ENCODE peak calls at places on chromosomes 5 and 9, in seven cellular contexts. One of them, this sample, is unnamed.

GRCh38 chr5:168670881-168671575 is 91.9 kb upstream of the PANK3 start:
- DNase-seq in MM.1S: no peak
- DNase-seq in testis: no peak
- DNase-seq in coronary artery: no peak
- DNase-seq in cardiac fibroblast: no peak
- DNase-seq in A549: no peak
- DNase-seq in CD8-positive, alpha-beta T cell: no peak
- DNase-seq in this sample: no peak

GRCh38 chr9:125513634-125514413 is 193.2 kb downstream of the MAPKAP1 start:
- DNase-seq in MM.1S: peak
- DNase-seq in testis: no peak
- DNase-seq in coronary artery: no peak
- DNase-seq in cardiac fibroblast: peak
- DNase-seq in A549: peak
- DNase-seq in CD8-positive, alpha-beta T cell: no peak
- DNase-seq in this sample: peak

GRCh38 chr9:79023134-79023577 is 548.6 kb upstream of the TLE4 start:
- DNase-seq in MM.1S: no peak
- DNase-seq in testis: no peak
- DNase-seq in coronary artery: no peak
- DNase-seq in cardiac fibroblast: peak
- DNase-seq in A549: peak
- DNase-seq in CD8-positive, alpha-beta T cell: no peak
- DNase-seq in this sample: peak

GRCh38 chr9:71191708-71192107 is 70.3 kb upstream of the TRPM3 start:
- DNase-seq in MM.1S: no peak
- DNase-seq in testis: no peak
- DNase-seq in coronary artery: no peak
- DNase-seq in cardiac fibroblast: no peak
- DNase-seq in A549: no peak
- DNase-seq in CD8-positive, alpha-beta T cell: no peak
- DNase-seq in this sample: no peak

GRCh38 chr5:150053231-150053626 is 33.1 kb downstream of the CSF1R start:
- DNase-seq in MM.1S: no peak
- DNase-seq in testis: no peak
- DNase-seq in coronary artery: peak
- DNase-seq in cardiac fibroblast: peak
- DNase-seq in A549: no peak
- DNase-seq in CD8-positive, alpha-beta T cell: no peak
- DNase-seq in this sample: peak

GRCh38 chr9:130692365-130692764 is 1.2 kb upstream of the EXOSC2 start:
- DNase-seq in MM.1S: no peak
- DNase-seq in testis: peak
- DNase-seq in coronary artery: no peak
- DNase-seq in cardiac fibroblast: no peak
- DNase-seq in A549: no peak
- DNase-seq in CD8-positive, alpha-beta T cell: no peak
- DNase-seq in this sample: peak

GRCh38 chr5:150999704-151000452 is 20.5 kb upstream of the GPX3 start:
- DNase-seq in MM.1S: no peak
- DNase-seq in testis: peak
- DNase-seq in coronary artery: peak
- DNase-seq in cardiac fibroblast: peak
- DNase-seq in A549: no peak
- DNase-seq in CD8-positive, alpha-beta T cell: no peak
- DNase-seq in this sample: peak

GRCh38 chr9:99105152-99106043 is 485 bp downstream of the TGFBR1 start:
- DNase-seq in MM.1S: peak
- DNase-seq in testis: peak
- DNase-seq in coronary artery: peak
- DNase-seq in cardiac fibroblast: peak
- DNase-seq in A549: peak
- DNase-seq in CD8-positive, alpha-beta T cell: peak
- DNase-seq in this sample: peak

GRCh38 chr9:76634356-76635054 is 129.7 kb upstream of the PCA3 start:
- DNase-seq in MM.1S: peak
- DNase-seq in testis: no peak
- DNase-seq in coronary artery: no peak
- DNase-seq in cardiac fibroblast: peak
- DNase-seq in A549: no peak
- DNase-seq in CD8-positive, alpha-beta T cell: no peak
- DNase-seq in this sample: peak

GRCh38 chr5:141084487-141084989 is 9.9 kb upstream of the PCDHB2 start:
- DNase-seq in MM.1S: peak
- DNase-seq in testis: peak
- DNase-seq in coronary artery: no peak
- DNase-seq in cardiac fibroblast: peak
- DNase-seq in A549: peak
- DNase-seq in CD8-positive, alpha-beta T cell: no peak
- DNase-seq in this sample: peak

GRCh38 chr5:27015758-27016157 is 22.6 kb downstream of the CDH9 start:
- DNase-seq in MM.1S: no peak
- DNase-seq in testis: no peak
- DNase-seq in coronary artery: no peak
- DNase-seq in cardiac fibroblast: no peak
- DNase-seq in A549: no peak
- DNase-seq in CD8-positive, alpha-beta T cell: no peak
- DNase-seq in this sample: no peak

GRCh38 chr5:14932902-14933475 is 61.4 kb upstream of the ANKH start:
- DNase-seq in MM.1S: no peak
- DNase-seq in testis: no peak
- DNase-seq in coronary artery: no peak
- DNase-seq in cardiac fibroblast: no peak
- DNase-seq in A549: no peak
- DNase-seq in CD8-positive, alpha-beta T cell: no peak
- DNase-seq in this sample: no peak

GRCh38 chr5:57102905-57103255 is 71.0 kb upstream of the GPBP1 start:
- DNase-seq in MM.1S: no peak
- DNase-seq in testis: no peak
- DNase-seq in coronary artery: no peak
- DNase-seq in cardiac fibroblast: no peak
- DNase-seq in A549: peak
- DNase-seq in CD8-positive, alpha-beta T cell: no peak
- DNase-seq in this sample: no peak

GRCh38 chr9:108093773-108094675 is 604.5 kb upstream of the KLF4 start:
- DNase-seq in MM.1S: no peak
- DNase-seq in testis: no peak
- DNase-seq in coronary artery: no peak
- DNase-seq in cardiac fibroblast: no peak
- DNase-seq in A549: peak
- DNase-seq in CD8-positive, alpha-beta T cell: no peak
- DNase-seq in this sample: peak

DNA sequence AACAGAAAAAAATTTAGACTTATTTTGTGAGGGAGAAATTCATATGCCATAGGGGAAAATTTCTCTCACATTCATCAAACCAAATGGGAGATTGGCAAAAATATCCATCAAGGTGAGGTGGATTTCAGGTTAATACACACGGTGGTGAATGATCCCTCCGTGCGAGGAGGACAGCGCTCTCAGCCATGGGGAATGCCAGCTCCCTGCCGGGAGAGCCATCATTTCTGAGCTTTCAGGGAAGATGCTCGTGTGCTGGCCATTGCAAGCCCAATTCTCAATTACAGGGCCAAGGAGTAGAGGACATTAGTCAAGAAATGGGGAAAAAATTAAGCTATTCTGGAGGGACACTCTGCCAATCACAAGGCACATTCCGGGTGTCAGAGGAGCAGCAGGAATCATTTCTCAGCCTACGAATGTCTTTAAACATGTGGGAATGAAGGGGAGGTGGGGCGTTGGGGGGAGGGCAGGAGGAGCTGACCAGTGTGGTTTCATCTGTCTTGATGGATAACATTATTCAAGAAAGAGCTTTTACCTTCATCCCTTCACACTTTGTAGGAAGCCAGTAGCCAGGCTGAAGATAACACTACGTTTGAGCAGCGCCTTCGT is 165.5 kb downstream of the DAB2IP start:
- DNase-seq in MM.1S: no peak
- DNase-seq in testis: no peak
- DNase-seq in coronary artery: peak
- DNase-seq in cardiac fibroblast: no peak
- DNase-seq in A549: no peak
- DNase-seq in CD8-positive, alpha-beta T cell: no peak
- DNase-seq in this sample: no peak
- TF ChIP-seq CTCF in MM.1S: no peak
- TF ChIP-seq CTCF in testis: no peak
- TF ChIP-seq CTCF in coronary artery: no peak
- TF ChIP-seq CTCF in cardiac fibroblast: no peak
- TF ChIP-seq CTCF in A549: no peak
- TF ChIP-seq CTCF in CD8-positive, alpha-beta T cell: no peak
- TF ChIP-seq CTCF in this sample: no peak

GRCh38 chr9:132384376-132384775 is 22.3 kb downstream of the TTF1 start:
- DNase-seq in MM.1S: no peak
- DNase-seq in testis: no peak
- DNase-seq in coronary artery: no peak
- DNase-seq in cardiac fibroblast: no peak
- DNase-seq in A549: no peak
- DNase-seq in CD8-positive, alpha-beta T cell: no peak
- DNase-seq in this sample: no peak

GRCh38 chr9:132383462-132383883 is 23.2 kb downstream of the TTF1 start:
- DNase-seq in MM.1S: no peak
- DNase-seq in testis: no peak
- DNase-seq in coronary artery: no peak
- DNase-seq in cardiac fibroblast: no peak
- DNase-seq in A549: no peak
- DNase-seq in CD8-positive, alpha-beta T cell: no peak
- DNase-seq in this sample: no peak

DNA sequence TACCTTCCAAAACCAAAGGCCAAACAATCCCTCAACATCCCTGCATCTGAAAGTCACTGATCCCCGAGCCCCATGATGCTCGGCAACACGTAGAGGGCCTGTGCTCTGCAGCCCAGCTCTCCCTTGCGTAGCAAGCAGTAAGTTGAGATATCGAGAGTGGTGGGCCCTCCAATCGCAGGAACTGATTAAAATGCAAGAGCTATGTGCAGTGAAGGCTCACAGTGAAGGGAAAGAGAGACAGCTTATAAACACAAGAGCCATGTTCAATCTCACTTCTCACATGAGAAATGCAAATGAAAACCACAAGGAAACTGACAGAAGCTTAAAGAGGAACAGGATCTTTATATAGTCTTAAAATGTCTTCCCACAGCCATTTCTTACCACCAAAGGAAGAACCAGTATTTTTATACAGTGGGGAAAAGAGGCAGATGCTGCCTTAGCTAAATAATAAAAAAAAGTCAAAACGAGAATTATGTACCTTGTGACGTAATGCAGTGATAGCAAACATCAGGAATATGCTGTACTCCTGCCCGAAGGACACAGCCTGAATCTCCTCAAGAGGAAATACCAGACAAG is 24.6 kb downstream of the TTF1 start:
- DNase-seq in MM.1S: peak
- DNase-seq in testis: no peak
- DNase-seq in coronary artery: no peak
- DNase-seq in cardiac fibroblast: no peak
- DNase-seq in A549: no peak
- DNase-seq in CD8-positive, alpha-beta T cell: no peak
- DNase-seq in this sample: no peak
- H3K4me3 ChIP-seq in MM.1S: peak
- H3K4me3 ChIP-seq in testis: no peak
- H3K4me3 ChIP-seq in coronary artery: no peak
- H3K4me3 ChIP-seq in cardiac fibroblast: no peak
- H3K4me3 ChIP-seq in A549: no peak
- H3K4me3 ChIP-seq in CD8-positive, alpha-beta T cell: no peak
- H3K4me3 ChIP-seq in this sample: no peak

GRCh38 chr5:126939887-126940286 is 90.5 kb downstream of the MARCHF3 start:
- DNase-seq in MM.1S: no peak
- DNase-seq in testis: no peak
- DNase-seq in coronary artery: no peak
- DNase-seq in cardiac fibroblast: no peak
- DNase-seq in A549: no peak
- DNase-seq in CD8-positive, alpha-beta T cell: no peak
- DNase-seq in this sample: peak

GRCh38 chr5:126938461-126938860 is 91.9 kb downstream of the MARCHF3 start:
- DNase-seq in MM.1S: no peak
- DNase-seq in testis: no peak
- DNase-seq in coronary artery: no peak
- DNase-seq in cardiac fibroblast: peak
- DNase-seq in A549: no peak
- DNase-seq in CD8-positive, alpha-beta T cell: no peak
- DNase-seq in this sample: peak

GRCh38 chr5:126937796-126938195 is 92.6 kb downstream of the MARCHF3 start:
- DNase-seq in MM.1S: no peak
- DNase-seq in testis: no peak
- DNase-seq in coronary artery: no peak
- DNase-seq in cardiac fibroblast: peak
- DNase-seq in A549: no peak
- DNase-seq in CD8-positive, alpha-beta T cell: no peak
- DNase-seq in this sample: peak

GRCh38 chr5:126941403-126941802 is 89.0 kb downstream of the MARCHF3 start:
- DNase-seq in MM.1S: no peak
- DNase-seq in testis: no peak
- DNase-seq in coronary artery: no peak
- DNase-seq in cardiac fibroblast: no peak
- DNase-seq in A549: no peak
- DNase-seq in CD8-positive, alpha-beta T cell: no peak
- DNase-seq in this sample: no peak

DNA sequence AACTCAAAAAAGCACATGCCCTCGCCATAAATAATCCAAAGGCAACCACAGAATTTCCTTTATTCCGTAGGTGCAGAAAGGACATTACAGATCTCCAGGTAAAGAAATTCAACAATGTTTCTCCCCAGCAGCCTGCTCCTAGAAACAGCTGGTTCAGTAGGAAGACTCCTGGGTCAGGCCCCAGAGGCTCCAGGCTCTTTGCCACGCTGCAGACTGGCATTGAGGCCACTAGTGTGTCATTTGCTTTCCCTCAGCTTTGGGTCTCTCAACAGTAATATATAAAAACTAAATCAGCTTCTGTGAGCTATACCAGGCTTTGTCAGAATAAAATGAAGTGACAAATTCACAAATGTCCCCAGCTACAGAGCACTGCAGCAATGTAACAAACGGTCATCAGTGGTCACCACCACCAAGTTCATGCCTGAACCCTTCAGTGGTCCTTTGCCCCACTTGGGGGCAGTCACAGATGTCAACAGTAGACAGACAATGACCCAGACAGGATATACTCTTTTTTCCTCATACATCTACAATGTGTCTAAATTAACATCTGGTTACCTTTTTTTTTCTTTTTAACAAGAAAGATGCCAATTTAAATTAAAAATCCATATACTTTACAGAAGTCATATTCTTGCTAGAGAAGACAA is 93.5 kb downstream of the MARCHF3 start:
- DNase-seq in MM.1S: no peak
- DNase-seq in testis: no peak
- DNase-seq in coronary artery: no peak
- DNase-seq in cardiac fibroblast: no peak
- DNase-seq in A549: no peak
- DNase-seq in CD8-positive, alpha-beta T cell: no peak
- DNase-seq in this sample: no peak
- TF ChIP-seq CTCF in MM.1S: no peak
- TF ChIP-seq CTCF in testis: no peak
- TF ChIP-seq CTCF in coronary artery: no peak
- TF ChIP-seq CTCF in cardiac fibroblast: no peak
- TF ChIP-seq CTCF in A549: no peak
- TF ChIP-seq CTCF in CD8-positive, alpha-beta T cell: no peak
- TF ChIP-seq CTCF in this sample: no peak

DNA sequence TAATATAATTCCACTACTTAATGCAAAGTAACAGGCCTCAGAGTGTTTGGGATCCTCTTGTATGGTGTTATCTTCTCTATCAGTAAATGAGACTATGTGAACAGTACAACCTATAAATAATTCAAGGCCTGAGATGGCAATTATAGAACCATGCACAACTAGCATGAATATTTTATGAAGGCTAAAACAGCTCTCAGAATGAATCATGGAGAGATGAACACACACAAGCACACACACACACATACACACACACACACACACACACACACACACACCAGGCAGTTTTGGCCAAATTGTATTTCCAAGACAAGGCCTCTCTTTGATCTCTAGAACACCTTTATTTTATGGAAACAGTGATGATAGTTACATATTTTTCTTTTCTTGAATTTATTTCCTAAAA is 224.9 kb downstream of the EBF1 start:
- DNase-seq in MM.1S: no peak
- DNase-seq in testis: no peak
- DNase-seq in coronary artery: no peak
- DNase-seq in cardiac fibroblast: peak
- DNase-seq in A549: no peak
- DNase-seq in CD8-positive, alpha-beta T cell: no peak
- DNase-seq in this sample: no peak
- H3K4me3 ChIP-seq in MM.1S: no peak
- H3K4me3 ChIP-seq in testis: no peak
- H3K4me3 ChIP-seq in coronary artery: peak
- H3K4me3 ChIP-seq in cardiac fibroblast: no peak
- H3K4me3 ChIP-seq in A549: no peak
- H3K4me3 ChIP-seq in CD8-positive, alpha-beta T cell: peak
- H3K4me3 ChIP-seq in this sample: no peak